ENCODE peak calls at places on chromosome 3, in seven cellular contexts. S is A549, V is cardiac fibroblast, C is foreskin fibroblast, M is lower lobe of right lung, R is type B pancreatic cell, E is suprapubic skin. K is an unnamed sample.

GRCh38 chr3:138234401-138235179 is 47.5 kb downstream of the ARMC8 start:
- DNase-seq in C (no peak), E (no peak), M (no peak), S (no peak), V (peak; percentile 24), R (no peak), K (no peak)

GRCh38 chr3:71046791-71047190 is 536.7 kb downstream of the FOXP1 start:
- DNase-seq in V (no peak), C (no peak), M (no peak), S (no peak), E (no peak), R (no peak), K (no peak)

GRCh38 chr3:17025594-17026139 is 140.9 kb downstream of the PLCL2 start:
- DNase-seq in R (no peak), C (no peak), V (no peak), E (no peak), M (no peak), S (no peak), K (no peak)

GRCh38 chr3:43436507-43437140 is 150.3 kb downstream of the SNRK start:
- DNase-seq in R (no peak), C (no peak), E (no peak), S (no peak), M (no peak), V (no peak), K (no peak)

GRCh38 chr3:49668861-49669260 is 5.3 kb upstream of the APEH start:
- DNase-seq in C (no peak), E (no peak), R (no peak), M (no peak), V (no peak), S (peak; percentile 27), K (no peak)

GRCh38 chr3:9793161-9793781 is 389 bp downstream of the ARPC4 start:
- DNase-seq in S (peak; percentile 61), R (no peak), V (peak; percentile 59), E (no peak), M (peak; percentile 71), C (no peak), K (no peak)

GRCh38 chr3:50648297-50648696 is 26.4 kb upstream of the DOCK3 start:
- DNase-seq in V (no peak), R (no peak), C (no peak), E (no peak), S (no peak), M (no peak), K (no peak)

GRCh38 chr3:110650752-110651151 is 420.9 kb upstream of the NECTIN3 start:
- DNase-seq in C (no peak), S (no peak), M (no peak), E (no peak), V (no peak), R (no peak), K (no peak)

GRCh38 chr3:72763751-72764440 is 84.3 kb downstream of the SHQ1 start:
- DNase-seq in V (no peak), C (no peak), M (peak; percentile 58), E (no peak), R (no peak), S (no peak), K (no peak)

GRCh38 chr3:128353991-128354687 is 112.6 kb downstream of the DNAJB8 start:
- DNase-seq in R (no peak), C (peak; percentile 45), M (peak; percentile 34), V (no peak), S (no peak), E (no peak), K (peak; percentile 52)

GRCh38 chr3:77204788-77205187 is 164.9 kb downstream of the ROBO2 start:
- DNase-seq in R (no peak), M (no peak), C (no peak), S (no peak), E (no peak), V (no peak), K (peak; percentile 82)

GRCh38 chr3:147843331-147843730 is 434.2 kb downstream of the ZIC1 start:
- DNase-seq in E (no peak), R (no peak), C (peak; percentile 4), M (no peak), S (no peak), V (peak; percentile 7), K (no peak)

DNA sequence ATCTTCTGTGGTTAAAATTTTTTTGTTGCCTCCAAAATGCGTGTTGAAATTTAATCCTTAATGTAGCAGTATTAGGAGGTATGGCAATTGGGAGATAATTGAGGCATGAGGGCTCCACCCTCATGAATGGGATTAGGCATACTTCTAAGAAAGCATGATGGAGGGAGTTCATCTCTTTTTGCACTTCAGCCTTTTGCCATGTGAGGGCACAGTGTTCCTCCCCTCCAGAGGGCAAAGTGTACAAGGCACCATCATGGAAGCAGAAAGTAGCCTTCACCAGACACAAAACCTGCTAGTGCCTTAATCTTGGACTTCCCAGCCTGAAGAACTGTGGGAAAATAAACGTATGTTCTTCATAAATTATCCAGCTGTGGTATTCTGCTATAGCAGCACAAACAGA is 429.5 kb downstream of the ZIC1 start:
- DNase-seq in E (no peak), V (peak; percentile 34), C (no peak), M (no peak), S (peak; percentile 5), R (no peak), K (no peak)
- TF ChIP-seq CTCF in E (no peak), V (no peak), C (peak; percentile 16), M (no peak), S (no peak), R (no peak), K (peak; percentile 30)

GRCh38 chr3:97764186-97765055 is at the start of gene ARL6:
- DNase-seq in C (peak; percentile 81), M (peak; percentile 88), R (peak; percentile 82), E (peak; percentile 88), V (peak; percentile 89), S (peak; percentile 86), K (peak; percentile 92)
- TF ChIP-seq CTCF in C (peak; percentile 4), M (no peak), R (peak; percentile 15), E (no peak), V (no peak), S (peak; percentile 37), K (peak; percentile 64)

DNA sequence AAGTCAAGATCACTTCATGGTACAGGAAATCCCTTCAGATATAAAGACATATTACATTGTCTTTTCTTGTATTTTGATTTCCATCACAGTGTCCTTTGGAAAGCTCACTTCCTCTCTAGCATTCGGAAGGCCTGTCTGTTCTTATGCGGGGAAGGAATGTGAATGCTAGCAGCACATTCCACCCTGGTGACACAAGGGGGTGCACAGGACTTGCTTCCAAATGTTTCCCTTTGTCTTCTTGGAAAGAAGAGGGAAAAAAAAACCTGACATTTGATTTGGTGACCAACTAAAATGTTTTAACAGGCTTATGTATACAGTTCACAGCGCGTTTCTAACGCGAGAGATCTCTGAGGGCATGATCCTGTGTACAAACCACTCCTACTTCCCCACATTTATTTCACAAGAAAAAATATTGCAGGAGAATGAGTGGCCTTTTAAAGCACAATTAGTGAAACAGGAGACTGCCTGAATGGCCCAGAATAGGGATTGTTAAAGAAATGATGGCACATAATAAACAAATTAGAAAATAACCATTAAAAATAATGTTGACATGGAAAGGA is 107.5 kb upstream of the FXR1 start:
- DNase-seq in C (no peak), V (peak; percentile 74), R (no peak), M (no peak), E (no peak), S (peak; percentile 12), K (no peak)
- TF ChIP-seq CTCF in C (peak; percentile 12), V (peak; percentile 46), R (peak; percentile 70), M (no peak), E (no peak), S (no peak), K (peak; percentile 74)

GRCh38 chr3:186258968-186259367 is 103.1 kb downstream of the DGKG start:
- DNase-seq in R (no peak), E (no peak), S (no peak), V (no peak), M (no peak), C (no peak), K (no peak)

GRCh38 chr3:186260726-186261125 is 101.3 kb downstream of the DGKG start:
- DNase-seq in C (no peak), V (no peak), E (no peak), M (no peak), R (no peak), S (no peak), K (no peak)

GRCh38 chr3:186264608-186265400 is 97.2 kb downstream of the DGKG start:
- DNase-seq in C (no peak), V (no peak), M (no peak), R (no peak), S (no peak), E (no peak), K (no peak)

GRCh38 chr3:186259612-186260383 is 102.2 kb downstream of the DGKG start:
- DNase-seq in C (peak; percentile 50), V (peak; percentile 88), R (no peak), M (peak; percentile 82), E (no peak), S (peak; percentile 72), K (no peak)

GRCh38 chr3:186261638-186262037 is 100.4 kb downstream of the DGKG start:
- DNase-seq in V (peak; percentile 29), R (no peak), E (no peak), S (no peak), C (no peak), M (no peak), K (no peak)
- TF ChIP-seq CTCF in V (peak; percentile 19), R (peak; percentile 45), E (no peak), S (peak; percentile 22), C (peak; percentile 5), M (no peak), K (peak; percentile 64)

GRCh38 chr3:55899887-55900286 is 412.8 kb upstream of the WNT5A start:
- DNase-seq in M (no peak), V (no peak), S (no peak), C (no peak), E (no peak), R (no peak), K (no peak)

GRCh38 chr3:55896155-55896554 is 409.0 kb upstream of the WNT5A start:
- DNase-seq in S (no peak), R (no peak), E (no peak), V (no peak), M (no peak), C (no peak), K (no peak)

GRCh38 chr3:55894605-55895004 is 407.5 kb upstream of the WNT5A start:
- DNase-seq in R (no peak), S (no peak), M (no peak), E (no peak), V (no peak), C (no peak), K (no peak)

GRCh38 chr3:55893045-55893664 is 406.0 kb upstream of the WNT5A start:
- DNase-seq in C (peak; percentile 53), V (no peak), R (no peak), M (no peak), S (no peak), E (no peak), K (no peak)

DNA sequence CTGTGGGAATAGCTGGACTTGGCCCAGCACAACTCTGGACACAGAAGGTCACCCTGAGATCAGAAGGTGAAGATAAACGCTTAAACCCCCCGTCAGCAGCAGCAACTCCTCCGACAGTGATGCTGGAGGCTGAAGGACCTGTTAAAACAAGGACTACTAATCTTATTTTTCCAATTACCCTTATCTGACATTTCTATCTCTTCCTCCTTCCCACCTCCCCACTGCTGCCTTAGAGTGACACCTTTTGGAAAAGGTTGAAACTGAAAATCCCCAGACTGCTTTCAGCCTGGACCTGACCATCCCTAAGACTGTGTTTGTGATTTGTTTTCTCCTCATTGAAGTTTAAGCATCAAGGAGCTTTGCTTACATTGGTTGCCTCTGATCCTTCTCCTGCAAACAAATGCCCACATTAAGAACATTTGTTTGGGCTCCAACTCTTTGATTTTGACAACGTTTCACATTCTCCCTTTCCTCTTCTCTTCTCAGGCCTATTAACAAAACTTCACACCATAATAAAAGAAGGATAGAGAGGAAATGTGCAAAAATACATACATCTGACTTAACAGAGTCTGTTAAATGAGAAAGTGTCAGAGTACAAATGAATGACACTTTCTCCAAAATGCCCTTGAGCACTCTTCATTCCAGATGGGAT is 410.6 kb upstream of the WNT5A start:
- DNase-seq in E (no peak), V (no peak), M (no peak), R (no peak), S (peak; percentile 22), C (no peak), K (no peak)
- TF ChIP-seq CTCF in E (no peak), V (no peak), M (peak; percentile 37), R (peak; percentile 70), S (peak; percentile 31), C (peak; percentile 44), K (peak; percentile 74)

K was measured in chondrocyte.